ENCODE peak calls at places on chromosomes 11 and 22, in seven cellular contexts. J is epithelial cell of prostate; E is T follicular helper cell; Z is NCI-H2081; A is GM23248; R is fibroblast of pulmonary artery; X is activated CD8-positive, alpha-beta memory T cell treated with anti-CD3 and anti-CD28 coated beads, Interleukin-2, amount 10 ng/mL, durations not matched to agents 7 days and 5 days. B is an unnamed sample.

GRCh38 chr22:19787849-19788141 is 27.2 kb downstream of the TBX1 start:
- DNase-seq in A (no peak), R (no peak), E (no peak), Z (no peak), X (no peak), J (no peak), B (no peak)

GRCh38 chr11:72599325-72600117 is 74.7 kb downstream of the PDE2A start:
- DNase-seq in Z (no peak), R (no peak), X (no peak), J (no peak), E (no peak), A (peak), B (no peak)

GRCh38 chr11:95563859-95564258 is 225.7 kb downstream of the FAM76B start:
- DNase-seq in A (peak), J (no peak), X (no peak), Z (no peak), R (peak), E (no peak), B (no peak)

GRCh38 chr22:48554893-48555552 is 1272.7 kb downstream of the BRD1 start:
- DNase-seq in Z (no peak), R (no peak), E (no peak), J (no peak), A (no peak), X (no peak), B (no peak)

GRCh38 chr22:41934284-41935014 is 7.8 kb upstream of the TNFRSF13C start:
- DNase-seq in R (no peak), E (no peak), X (no peak), A (no peak), J (no peak), Z (no peak), B (no peak)

GRCh38 chr11:12801976-12802375 is 127.8 kb downstream of the TEAD1 start:
- DNase-seq in E (no peak), A (no peak), X (no peak), R (no peak), J (no peak), Z (no peak), B (no peak)

GRCh38 chr11:120168108-120168959 is 30.4 kb upstream of the TRIM29 start:
- DNase-seq in J (no peak), R (no peak), Z (no peak), A (peak), E (no peak), X (peak), B (no peak)

GRCh38 chr11:2109541-2110019 is 29.6 kb downstream of the IGF2 start:
- DNase-seq in A (no peak), Z (no peak), R (no peak), X (no peak), E (no peak), J (no peak), B (no peak)

GRCh38 chr11:70517996-70518907 is 119.9 kb downstream of the CTTN start:
- DNase-seq in E (no peak), X (no peak), A (peak), J (peak), R (no peak), Z (no peak), B (no peak)

GRCh38 chr11:46291441-46292143 is 14.1 kb downstream of the CREB3L1 start:
- DNase-seq in J (no peak), R (peak), E (no peak), A (peak), Z (no peak), X (no peak), B (no peak)

GRCh38 chr11:61791737-61792309 is 576 bp downstream of the TMEM258 start:
- DNase-seq in A (peak), X (peak), Z (peak), R (peak), J (peak), E (no peak), B (peak)

GRCh38 chr22:36328635-36329216 is 59.0 kb downstream of the MYH9 start:
- DNase-seq in Z (no peak), J (peak), A (peak), R (peak), X (peak), E (no peak), B (no peak)

GRCh38 chr22:27698830-27699229 is 102.7 kb downstream of the MN1 start:
- DNase-seq in J (no peak), R (no peak), E (no peak), A (no peak), X (no peak), Z (no peak), B (no peak)

GRCh38 chr22:45976351-45977002 is 485 bp downstream of the WNT7B start:
- DNase-seq in E (no peak), A (peak), Z (no peak), X (no peak), R (no peak), J (no peak), B (no peak)

GRCh38 chr22:27984001-27984695 is 65.1 kb upstream of the PITPNB start:
- DNase-seq in J (no peak), R (no peak), A (no peak), Z (no peak), X (no peak), E (no peak), B (no peak)

GRCh38 chr22:49617264-49617663 is 210.4 kb downstream of the BRD1 start:
- DNase-seq in E (no peak), Z (no peak), J (no peak), X (no peak), A (no peak), R (no peak), B (no peak)

GRCh38 chr11:45089251-45089650 is 57.2 kb upstream of the PRDM11 start:
- DNase-seq in Z (no peak), J (no peak), A (peak), E (no peak), R (peak), X (no peak), B (no peak)

GRCh38 chr11:78336877-78337553 is 80.6 kb downstream of the GAB2 start:
- DNase-seq in E (no peak), X (no peak), A (no peak), J (no peak), R (no peak), Z (no peak), B (no peak)

GRCh38 chr11:69638941-69639681 is 1.8 kb upstream of the CCND1 start:
- DNase-seq in E (no peak), J (peak), R (peak), A (peak), Z (peak), X (no peak), B (peak)

GRCh38 chr11:10377182-10377581 is 72.3 kb downstream of the ADM start:
- DNase-seq in A (no peak), R (no peak), X (no peak), J (no peak), Z (no peak), E (no peak), B (no peak)

GRCh38 chr11:73184953-73185671 is 33.0 kb upstream of the P2RY2 start:
- DNase-seq in E (peak), R (peak), X (peak), Z (peak), A (peak), J (no peak), B (peak)

GRCh38 chr11:85967457-85967856 is 101.4 kb downstream of the PICALM start:
- DNase-seq in R (no peak), E (no peak), A (no peak), X (no peak), J (no peak), Z (no peak), B (no peak)

GRCh38 chr11:69049490-69049867 is 747 bp downstream of the TPCN2 start:
- DNase-seq in A (no peak), X (peak), R (no peak), J (no peak), Z (no peak), E (no peak), B (no peak)